ENCODE peak calls at places on chromosomes 5 and 9, in four cellular contexts. One of them, this sample, is unnamed.

GRCh38 chr5:135944967-135945560 is 9.7 kb downstream of the LECT2 start:
- DNase-seq in ACHN: peak; percentile 77
- DNase-seq in neuronal stem cell: peak; percentile 61
- DNase-seq in kidney glomerular epithelial cell: peak; percentile 81
- DNase-seq in this sample: peak; percentile 46

GRCh38 chr5:76874088-76874581 is 24.3 kb downstream of the S100Z start:
- DNase-seq in neuronal stem cell: no peak
- DNase-seq in ACHN: no peak
- DNase-seq in kidney glomerular epithelial cell: no peak
- DNase-seq in this sample: no peak

GRCh38 chr5:141533897-141534296 is 45.0 kb downstream of the PCDHGC5 start:
- DNase-seq in kidney glomerular epithelial cell: no peak
- DNase-seq in neuronal stem cell: no peak
- DNase-seq in ACHN: no peak
- DNase-seq in this sample: no peak

GRCh38 chr5:151270599-151270998 is 17.6 kb downstream of the GM2A start:
- DNase-seq in kidney glomerular epithelial cell: peak; percentile 59
- DNase-seq in ACHN: no peak
- DNase-seq in neuronal stem cell: no peak
- DNase-seq in this sample: no peak

GRCh38 chr5:38789134-38789533 is 56.7 kb upstream of the OSMR start:
- DNase-seq in ACHN: no peak
- DNase-seq in neuronal stem cell: no peak
- DNase-seq in kidney glomerular epithelial cell: no peak
- DNase-seq in this sample: no peak

GRCh38 chr5:116084231-116084630 is 594 bp upstream of the COMMD10 start:
- DNase-seq in ACHN: no peak
- DNase-seq in neuronal stem cell: no peak
- DNase-seq in kidney glomerular epithelial cell: no peak
- DNase-seq in this sample: peak; percentile 18

GRCh38 chr9:133813749-133814585 is 75.8 kb upstream of the SARDH start:
- DNase-seq in neuronal stem cell: no peak
- DNase-seq in kidney glomerular epithelial cell: no peak
- DNase-seq in ACHN: no peak
- DNase-seq in this sample: no peak

GRCh38 chr9:112867275-112867991 is 23.2 kb downstream of the SLC46A2 start:
- DNase-seq in neuronal stem cell: no peak
- DNase-seq in ACHN: peak; percentile 83
- DNase-seq in kidney glomerular epithelial cell: peak; percentile 82
- DNase-seq in this sample: no peak

GRCh38 chr9:85522459-85523092 is 219.2 kb downstream of the AGTPBP1 start:
- DNase-seq in ACHN: peak; percentile 34
- DNase-seq in neuronal stem cell: peak; percentile 26
- DNase-seq in kidney glomerular epithelial cell: no peak
- DNase-seq in this sample: no peak

GRCh38 chr5:59346987-59347386 is 546.5 kb downstream of the PDE4D start:
- DNase-seq in neuronal stem cell: no peak
- DNase-seq in kidney glomerular epithelial cell: no peak
- DNase-seq in ACHN: no peak
- DNase-seq in this sample: no peak

GRCh38 chr5:153562189-153562588 is 71.7 kb downstream of the GRIA1 start:
- DNase-seq in neuronal stem cell: no peak
- DNase-seq in kidney glomerular epithelial cell: peak; percentile 53
- DNase-seq in ACHN: no peak
- DNase-seq in this sample: no peak

GRCh38 chr5:139837711-139838380 is 42.2 kb downstream of the PSD2 start:
- DNase-seq in neuronal stem cell: no peak
- DNase-seq in ACHN: no peak
- DNase-seq in kidney glomerular epithelial cell: no peak
- DNase-seq in this sample: no peak

GRCh38 chr9:70322096-70322495 is 63.3 kb downstream of the SMC5 start:
- DNase-seq in neuronal stem cell: no peak
- DNase-seq in kidney glomerular epithelial cell: no peak
- DNase-seq in ACHN: no peak
- DNase-seq in this sample: no peak

GRCh38 chr9:69085523-69086283 is 50.2 kb downstream of the FXN start:
- DNase-seq in kidney glomerular epithelial cell: no peak
- DNase-seq in neuronal stem cell: no peak
- DNase-seq in ACHN: peak; percentile 63
- DNase-seq in this sample: no peak

GRCh38 chr5:63456279-63456678 is 506.0 kb downstream of the HTR1A start:
- DNase-seq in ACHN: peak; percentile 4
- DNase-seq in kidney glomerular epithelial cell: peak; percentile 39
- DNase-seq in neuronal stem cell: no peak
- DNase-seq in this sample: no peak

GRCh38 chr5:107431998-107432397 is 238.7 kb downstream of the EFNA5 start:
- DNase-seq in neuronal stem cell: no peak
- DNase-seq in ACHN: peak; percentile 37
- DNase-seq in kidney glomerular epithelial cell: peak; percentile 13
- DNase-seq in this sample: no peak

GRCh38 chr5:36719266-36719665 is 112.9 kb downstream of the SLC1A3 start:
- DNase-seq in ACHN: no peak
- DNase-seq in kidney glomerular epithelial cell: no peak
- DNase-seq in neuronal stem cell: no peak
- DNase-seq in this sample: no peak

GRCh38 chr5:95986937-95987520 is 25.4 kb upstream of the ELL2 start:
- DNase-seq in kidney glomerular epithelial cell: no peak
- DNase-seq in neuronal stem cell: no peak
- DNase-seq in ACHN: no peak
- DNase-seq in this sample: no peak

GRCh38 chr9:89916001-89916635 is 311.3 kb downstream of the GADD45G start:
- DNase-seq in kidney glomerular epithelial cell: no peak
- DNase-seq in neuronal stem cell: no peak
- DNase-seq in ACHN: no peak
- DNase-seq in this sample: no peak

GRCh38 chr5:21802869-21803490 is 1050.2 kb downstream of the CDH12 start:
- DNase-seq in kidney glomerular epithelial cell: peak; percentile 42
- DNase-seq in neuronal stem cell: peak; percentile 9
- DNase-seq in ACHN: peak; percentile 42
- DNase-seq in this sample: peak; percentile 20

GRCh38 chr5:82183828-82184227 is 94.3 kb downstream of the RPS23 start:
- DNase-seq in neuronal stem cell: no peak
- DNase-seq in kidney glomerular epithelial cell: no peak
- DNase-seq in ACHN: no peak
- DNase-seq in this sample: no peak

GRCh38 chr9:108724122-108724521 is 131.7 kb downstream of the ACTL7B start:
- DNase-seq in neuronal stem cell: no peak
- DNase-seq in kidney glomerular epithelial cell: no peak
- DNase-seq in ACHN: no peak
- DNase-seq in this sample: no peak

GRCh38 chr9:15873573-15874177 is 320.8 kb downstream of the CCDC171 start:
- DNase-seq in neuronal stem cell: peak; percentile 30
- DNase-seq in kidney glomerular epithelial cell: peak; percentile 67
- DNase-seq in ACHN: peak; percentile 62
- DNase-seq in this sample: peak; percentile 6

GRCh38 chr9:2356391-2356790 is 265.2 kb upstream of the VLDLR start:
- DNase-seq in ACHN: no peak
- DNase-seq in neuronal stem cell: no peak
- DNase-seq in kidney glomerular epithelial cell: peak; percentile 14
- DNase-seq in this sample: no peak

GRCh38 chr9:32161209-32161608 is 223.2 kb upstream of the ACO1 start:
- DNase-seq in ACHN: no peak
- DNase-seq in kidney glomerular epithelial cell: no peak
- DNase-seq in neuronal stem cell: no peak
- DNase-seq in this sample: no peak

GRCh38 chr9:83509372-83509771 is 28.8 kb downstream of the FRMD3 start:
- DNase-seq in neuronal stem cell: no peak
- DNase-seq in kidney glomerular epithelial cell: peak; percentile 60
- DNase-seq in ACHN: no peak
- DNase-seq in this sample: no peak

GRCh38 chr5:179114756-179115155 is 54.6 kb downstream of the ZNF354C start:
- DNase-seq in ACHN: no peak
- DNase-seq in neuronal stem cell: no peak
- DNase-seq in kidney glomerular epithelial cell: no peak
- DNase-seq in this sample: no peak

GRCh38 chr5:157497875-157498611 is 38.0 kb downstream of the NIPAL4 start:
- DNase-seq in ACHN: no peak
- DNase-seq in neuronal stem cell: no peak
- DNase-seq in kidney glomerular epithelial cell: no peak
- DNase-seq in this sample: no peak

GRCh38 chr5:149831492-149831891 is 101.4 kb downstream of the PPARGC1B start:
- DNase-seq in neuronal stem cell: no peak
- DNase-seq in kidney glomerular epithelial cell: no peak
- DNase-seq in ACHN: peak; percentile 18
- DNase-seq in this sample: no peak

GRCh38 chr9:91119147-91119546 is 242.6 kb downstream of the AUH start:
- DNase-seq in neuronal stem cell: no peak
- DNase-seq in kidney glomerular epithelial cell: no peak
- DNase-seq in ACHN: no peak
- DNase-seq in this sample: no peak

This sample was measured in HEK293T.